ENCODE peak calls at places on chromosomes 13 and 19, in seven cellular contexts. P, Z, F, M, W, L and Q are unnamed samples.

GRCh38 chr13:100633461-100633860 is 41.1 kb downstream of the TMTC4 start:
- DNase-seq in P (no peak), Z (no peak), F (no peak), M (no peak), W (peak), L (no peak), Q (no peak)

GRCh38 chr19:38684078-38684861 is 36.8 kb downstream of the ACTN4 start:
- DNase-seq in P (no peak), Z (peak), F (peak), M (peak), W (peak), L (no peak), Q (peak)

GRCh38 chr19:13644648-13645047 is 119.7 kb upstream of the MRI1 start:
- DNase-seq in P (no peak), Z (no peak), F (no peak), M (no peak), W (no peak), L (no peak), Q (no peak)

GRCh38 chr13:39531646-39532045 is 71.3 kb downstream of the LHFPL6 start:
- DNase-seq in P (no peak), Z (no peak), F (no peak), M (no peak), W (peak), L (no peak), Q (no peak)

GRCh38 chr13:103328899-103329298 is 262.7 kb upstream of the SLC10A2 start:
- DNase-seq in P (no peak), Z (no peak), F (no peak), M (no peak), W (no peak), L (no peak), Q (no peak)

GRCh38 chr13:18996221-18996620 is 185.4 kb downstream of the TUBA3C start:
- DNase-seq in P (no peak), Z (no peak), F (no peak), M (no peak), W (no peak), L (no peak), Q (no peak)

GRCh38 chr13:60433505-60433904 is 36.5 kb downstream of the TDRD3 start:
- DNase-seq in P (no peak), Z (no peak), F (no peak), M (no peak), W (no peak), L (no peak), Q (no peak)

GRCh38 chr13:99357149-99357596 is 50.0 kb upstream of the GPR183 start:
- DNase-seq in P (peak), Z (no peak), F (no peak), M (no peak), W (peak), L (no peak), Q (no peak)

GRCh38 chr13:102838273-102838672 is 7.6 kb upstream of the ERCC5 start:
- DNase-seq in P (no peak), Z (no peak), F (no peak), M (no peak), W (peak), L (no peak), Q (no peak)

GRCh38 chr19:38653028-38653571 is 5.7 kb downstream of the ACTN4 start:
- DNase-seq in P (no peak), Z (peak), F (no peak), M (no peak), W (peak), L (no peak), Q (no peak)

GRCh38 chr13:30840515-30840914 is 65.6 kb upstream of the MEDAG start:
- DNase-seq in P (no peak), Z (no peak), F (no peak), M (no peak), W (no peak), L (no peak), Q (no peak)

GRCh38 chr19:54063350-54064078 is at the start of gene VSTM1:
- DNase-seq in P (no peak), Z (no peak), F (no peak), M (no peak), W (no peak), L (no peak), Q (no peak)

GRCh38 chr13:82772802-82773201 is 1109.5 kb downstream of the SLITRK1 start:
- DNase-seq in P (no peak), Z (no peak), F (no peak), M (no peak), W (peak), L (no peak), Q (no peak)

GRCh38 chr19:18995804-18996241 is 37.5 kb downstream of the SUGP2 start:
- DNase-seq in P (no peak), Z (no peak), F (peak), M (peak), W (peak), L (no peak), Q (no peak)

GRCh38 chr13:59790626-59791025 is 373.1 kb downstream of the DIAPH3 start:
- DNase-seq in P (no peak), Z (no peak), F (no peak), M (no peak), W (peak), L (no peak), Q (no peak)

GRCh38 chr13:50916701-50917184 is 7.2 kb downstream of the RNASEH2B start:
- DNase-seq in P (no peak), Z (peak), F (no peak), M (no peak), W (no peak), L (no peak), Q (peak)

GRCh38 chr19:37997911-37998344 is 90.9 kb downstream of the SIPA1L3 start:
- DNase-seq in P (no peak), Z (no peak), F (no peak), M (no peak), W (peak), L (no peak), Q (no peak)

GRCh38 chr13:50170447-50171037 is 155.3 kb downstream of the KCNRG start:
- DNase-seq in P (no peak), Z (no peak), F (no peak), M (no peak), W (peak), L (no peak), Q (no peak)

GRCh38 chr13:32824061-32824460 is 192.2 kb upstream of the KL start:
- DNase-seq in P (no peak), Z (no peak), F (no peak), M (no peak), W (no peak), L (no peak), Q (no peak)

GRCh38 chr13:101493541-101493940 is 41.1 kb downstream of the ITGBL1 start:
- DNase-seq in P (no peak), Z (no peak), F (no peak), M (no peak), W (no peak), L (no peak), Q (no peak)

GRCh38 chr13:38348890-38349289 is 761 bp upstream of the UFM1 start:
- DNase-seq in P (no peak), Z (no peak), F (no peak), M (no peak), W (peak), L (no peak), Q (peak)

GRCh38 chr19:29527500-29528328 is 1.9 kb downstream of the VSTM2B start:
- DNase-seq in P (no peak), Z (no peak), F (no peak), M (no peak), W (no peak), L (no peak), Q (no peak)

GRCh38 chr19:39082745-39083598 is 1.2 kb upstream of the ACP7 start:
- DNase-seq in P (no peak), Z (no peak), F (no peak), M (no peak), W (no peak), L (no peak), Q (no peak)

GRCh38 chr13:50805805-50806204 is 37.7 kb downstream of the DLEU7 start:
- DNase-seq in P (no peak), Z (no peak), F (no peak), M (no peak), W (peak), L (no peak), Q (no peak)

DNA sequence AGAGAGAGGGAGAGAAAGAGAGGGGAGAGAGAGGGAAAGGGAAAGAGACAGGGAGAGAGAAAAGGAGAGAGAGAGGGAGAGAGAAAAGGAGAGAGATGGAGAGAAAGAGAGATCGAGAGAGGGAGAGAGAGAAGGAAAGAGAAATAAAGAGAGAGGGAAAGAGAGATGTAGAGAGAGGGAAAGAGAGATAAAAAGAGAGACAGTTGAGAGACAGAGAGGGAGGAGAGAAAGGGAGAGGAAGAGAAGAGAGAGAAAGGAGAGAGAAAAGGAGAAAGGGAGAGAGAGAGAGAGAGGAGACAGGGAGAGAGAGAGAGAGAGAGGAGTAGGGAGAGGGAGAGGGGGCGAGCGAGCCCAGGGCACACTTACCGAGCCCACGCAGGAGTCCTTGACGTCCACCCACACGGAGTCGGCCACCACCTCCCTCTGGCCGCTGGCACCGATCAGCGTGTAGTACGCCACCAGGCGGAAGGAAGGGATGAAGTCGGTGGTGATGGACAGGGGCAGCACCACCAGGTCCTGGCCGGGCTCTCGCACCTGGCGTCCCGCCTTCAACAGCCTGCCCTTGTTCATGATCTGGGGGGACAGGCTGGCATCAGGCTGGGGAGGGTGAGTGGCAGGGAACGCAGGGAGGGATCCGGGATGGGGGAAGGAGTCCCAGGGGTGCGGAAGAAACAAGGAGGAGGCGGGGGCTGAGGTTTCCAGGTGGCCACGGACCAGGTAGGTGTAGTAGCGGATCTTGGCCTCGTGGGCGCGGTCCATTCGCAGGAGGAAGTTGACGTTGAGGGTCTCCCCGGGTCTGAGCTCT is 10.0 kb downstream of the C3 start:
- DNase-seq in P (no peak), Z (no peak), F (no peak), M (no peak), W (no peak), L (no peak), Q (no peak)
- TF ChIP-seq CTCF in P (no peak), Z (no peak), F (no peak), M (no peak), W (no peak), L (no peak), Q (no peak)

DNA sequence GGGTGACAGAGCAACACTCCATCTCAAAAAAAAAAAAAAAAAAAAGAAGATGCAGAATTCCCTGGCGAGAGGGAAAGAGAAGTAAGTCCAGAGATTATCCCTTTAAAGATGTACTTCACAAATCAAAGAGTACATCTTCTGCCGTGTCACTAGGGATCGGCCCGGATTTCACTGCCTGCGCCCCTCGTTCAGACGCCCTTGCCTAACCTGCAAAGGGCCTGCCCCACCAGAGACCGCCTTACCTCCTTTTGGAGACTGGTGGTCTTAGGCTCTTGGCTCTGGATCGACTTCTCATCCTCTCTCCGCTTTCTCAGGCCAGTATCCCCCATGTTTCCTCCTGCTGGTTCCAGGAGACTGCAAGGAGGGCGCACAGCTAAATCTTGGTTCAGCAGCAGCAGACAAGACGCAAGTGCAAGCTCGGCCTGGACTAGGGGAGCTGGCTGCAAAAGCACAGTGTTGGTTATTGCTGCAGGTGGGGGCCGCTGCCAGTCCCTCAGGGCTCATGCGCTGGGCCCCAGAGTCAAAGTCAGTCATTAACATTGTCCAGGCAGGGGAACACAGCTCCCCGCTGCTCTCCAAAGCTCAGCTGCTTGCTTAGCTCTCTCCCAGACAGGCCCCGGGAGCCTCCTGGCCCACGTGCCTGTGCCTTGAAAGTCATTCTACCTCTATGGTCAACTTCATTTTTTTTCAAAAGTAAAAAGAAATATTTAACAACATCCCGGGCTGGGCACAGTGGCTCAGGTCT is 1.2 kb downstream of the SLC7A9 start:
- DNase-seq in P (no peak), Z (no peak), F (no peak), M (no peak), W (no peak), L (no peak), Q (no peak)
- TF ChIP-seq POLR2A in P (no peak), Z (no peak), F (no peak), M (no peak), W (no peak), L (no peak), Q (no peak)

GRCh38 chr13:41821195-41821594 is 139.7 kb downstream of the VWA8 start:
- DNase-seq in P (no peak), Z (no peak), F (no peak), M (no peak), W (no peak), L (no peak), Q (no peak)

GRCh38 chr13:41823486-41823885 is 137.4 kb downstream of the VWA8 start:
- DNase-seq in P (no peak), Z (no peak), F (no peak), M (no peak), W (no peak), L (no peak), Q (no peak)

GRCh38 chr13:41822560-41822959 is 138.3 kb downstream of the VWA8 start:
- DNase-seq in P (no peak), Z (no peak), F (no peak), M (no peak), W (no peak), L (no peak), Q (no peak)

GRCh38 chr13:41827507-41828213 is 133.2 kb downstream of the VWA8 start:
- DNase-seq in P (no peak), Z (peak), F (no peak), M (no peak), W (peak), L (peak), Q (peak)

DNA sequence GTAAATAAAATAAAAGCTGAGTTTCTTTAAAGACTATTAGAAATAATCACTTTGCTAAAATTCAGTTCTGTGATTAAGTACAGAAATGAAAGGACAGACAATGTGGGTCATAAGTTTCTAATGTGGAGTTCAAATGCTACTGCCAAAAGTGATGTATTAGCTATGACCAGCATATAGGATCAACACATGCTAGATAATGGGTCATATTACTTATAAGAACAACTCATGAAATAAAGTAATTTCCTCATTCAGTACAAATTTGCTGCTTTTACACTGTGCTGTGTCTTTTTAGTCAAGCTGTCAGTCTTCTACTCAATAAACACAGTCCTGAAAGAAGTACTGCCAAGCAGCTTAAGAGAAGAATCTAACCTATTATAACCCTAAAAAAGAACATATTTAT is 135.2 kb downstream of the VWA8 start:
- DNase-seq in P (no peak), Z (no peak), F (no peak), M (no peak), W (peak), L (no peak), Q (no peak)
- TF ChIP-seq CTCF in P (no peak), Z (no peak), F (no peak), M (no peak), W (no peak), L (no peak), Q (no peak)

DNA sequence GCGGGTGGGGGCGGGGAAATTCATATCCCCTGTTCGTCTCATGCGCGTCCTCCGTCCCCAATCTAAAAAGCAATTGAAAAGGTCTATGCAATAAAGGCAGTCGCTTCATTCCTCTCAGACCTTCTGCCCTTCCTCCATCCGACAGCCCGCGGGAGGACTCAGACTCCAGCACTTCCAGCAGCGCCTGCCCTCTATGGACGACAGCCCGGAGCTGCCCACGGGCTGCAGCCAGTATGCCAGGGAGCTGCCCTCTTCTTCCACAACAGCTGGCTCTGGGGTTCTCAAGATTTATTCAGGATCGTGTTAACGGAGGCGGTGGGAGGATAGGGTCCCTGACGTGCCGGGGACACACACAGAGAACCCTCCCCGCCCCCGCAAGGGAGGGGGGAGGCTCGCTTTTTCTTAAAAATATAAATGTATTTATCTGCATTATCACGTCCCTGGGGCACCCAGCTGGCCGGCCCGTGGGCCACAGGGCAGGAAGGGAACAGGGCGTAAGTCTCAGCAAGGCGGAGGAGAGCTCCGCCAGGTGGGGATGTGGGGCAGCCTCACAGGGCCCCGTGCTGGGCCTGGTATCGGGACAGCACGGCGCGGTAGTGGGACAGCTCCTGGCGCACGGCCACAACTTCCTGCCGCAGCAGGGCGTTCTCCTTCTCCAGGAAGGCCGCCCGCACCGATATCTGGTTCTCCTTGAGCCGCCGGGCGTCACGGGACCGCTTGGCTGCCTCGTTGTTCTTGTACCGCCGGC is 6.7 kb downstream of the DBP start:
- DNase-seq in P (no peak), Z (peak), F (peak), M (peak), W (no peak), L (no peak), Q (peak)
- TF ChIP-seq POLR2A in P (peak), Z (no peak), F (no peak), M (no peak), W (no peak), L (no peak), Q (no peak)

GRCh38 chr13:74662895-74663294 is 528.7 kb upstream of the KLF12 start:
- DNase-seq in P (no peak), Z (no peak), F (no peak), M (peak), W (no peak), L (no peak), Q (no peak)

GRCh38 chr13:74657765-74658164 is 523.6 kb upstream of the KLF12 start:
- DNase-seq in P (no peak), Z (no peak), F (no peak), M (no peak), W (no peak), L (no peak), Q (no peak)

GRCh38 chr13:74667656-74668055 is 533.5 kb upstream of the KLF12 start:
- DNase-seq in P (no peak), Z (no peak), F (no peak), M (no peak), W (no peak), L (no peak), Q (no peak)

GRCh38 chr13:74661851-74662250 is 527.6 kb upstream of the KLF12 start:
- DNase-seq in P (no peak), Z (no peak), F (no peak), M (no peak), W (no peak), L (no peak), Q (no peak)
- TF ChIP-seq CTCF in P (no peak), Z (no peak), F (no peak), M (no peak), W (no peak), L (no peak), Q (no peak)

GRCh38 chr19:3573162-3573857 is 566 bp downstream of the HMG20B start:
- DNase-seq in P (no peak), Z (no peak), F (no peak), M (no peak), W (no peak), L (no peak), Q (no peak)
- TF ChIP-seq POLR2A in P (peak), Z (no peak), F (no peak), M (no peak), W (no peak), L (no peak), Q (no peak)

DNA sequence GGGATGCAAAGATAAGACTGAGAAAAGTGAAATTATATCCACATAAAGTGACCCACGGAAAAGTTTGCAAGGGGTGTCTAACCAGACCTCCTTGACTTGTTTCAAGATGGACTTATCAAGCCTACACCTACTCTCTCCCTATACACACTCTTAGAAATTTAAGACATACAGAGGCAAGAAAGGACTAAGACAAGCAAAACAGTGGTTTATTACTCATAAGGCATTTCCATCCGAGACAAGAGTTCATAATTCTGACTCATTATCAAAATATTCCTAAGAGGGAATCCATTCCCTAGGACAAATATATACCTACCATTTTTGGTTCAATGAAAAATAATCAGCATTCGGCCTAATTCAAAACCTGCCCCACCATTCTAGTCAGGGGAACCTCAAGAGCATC is 232.6 kb upstream of the GPC6 start:
- DNase-seq in P (no peak), Z (no peak), F (no peak), M (no peak), W (peak), L (no peak), Q (no peak)
- TF ChIP-seq CTCF in P (no peak), Z (no peak), F (no peak), M (no peak), W (no peak), L (no peak), Q (no peak)